ENCODE peak calls at places on chromosome 16, in four cellular contexts. One of them, this sample, is unnamed.

GRCh38 chr16:72094266-72094610 is 591 bp downstream of the DHX38 start:
- DNase-seq in fibroblast of mammary gland: no peak
- DNase-seq in uterus: no peak
- DNase-seq in GM12864: no peak
- DNase-seq in this sample: peak

GRCh38 chr16:69270395-69270794 is 40.8 kb upstream of the VPS4A start:
- DNase-seq in fibroblast of mammary gland: peak
- DNase-seq in uterus: no peak
- DNase-seq in GM12864: no peak
- DNase-seq in this sample: no peak

GRCh38 chr16:85112364-85112763 is at the start of gene CIBAR2:
- DNase-seq in GM12864: no peak
- DNase-seq in uterus: no peak
- DNase-seq in fibroblast of mammary gland: no peak
- DNase-seq in this sample: no peak

GRCh38 chr16:19153876-19154275 is 14.2 kb upstream of the SYT17 start:
- DNase-seq in fibroblast of mammary gland: peak
- DNase-seq in uterus: no peak
- DNase-seq in GM12864: no peak
- DNase-seq in this sample: peak

GRCh38 chr16:23905027-23905426 is 69.2 kb downstream of the PRKCB start:
- DNase-seq in uterus: peak
- DNase-seq in fibroblast of mammary gland: no peak
- DNase-seq in GM12864: no peak
- DNase-seq in this sample: no peak

GRCh38 chr16:86286991-86287640 is 223.2 kb upstream of the FOXF1 start:
- DNase-seq in fibroblast of mammary gland: no peak
- DNase-seq in uterus: no peak
- DNase-seq in GM12864: no peak
- DNase-seq in this sample: no peak

GRCh38 chr16:78648517-78648916 is 549.1 kb downstream of the WWOX start:
- DNase-seq in GM12864: no peak
- DNase-seq in uterus: no peak
- DNase-seq in fibroblast of mammary gland: peak
- DNase-seq in this sample: no peak

GRCh38 chr16:20704281-20704680 is 6.8 kb upstream of the ACSM1 start:
- DNase-seq in uterus: no peak
- DNase-seq in GM12864: no peak
- DNase-seq in fibroblast of mammary gland: no peak
- DNase-seq in this sample: no peak

GRCh38 chr16:56860226-56861020 is 4.6 kb upstream of the SLC12A3 start:
- DNase-seq in uterus: no peak
- DNase-seq in GM12864: peak
- DNase-seq in fibroblast of mammary gland: no peak
- DNase-seq in this sample: peak
- H3K4me3 ChIP-seq in uterus: no peak
- H3K4me3 ChIP-seq in GM12864: no peak
- H3K4me3 ChIP-seq in fibroblast of mammary gland: no peak
- H3K4me3 ChIP-seq in this sample: peak

GRCh38 chr16:70652322-70652721 is 6.0 kb downstream of the IL34 start:
- DNase-seq in GM12864: no peak
- DNase-seq in uterus: no peak
- DNase-seq in fibroblast of mammary gland: no peak
- DNase-seq in this sample: no peak
- H3K4me3 ChIP-seq in GM12864: no peak
- H3K4me3 ChIP-seq in uterus: no peak
- H3K4me3 ChIP-seq in fibroblast of mammary gland: no peak
- H3K4me3 ChIP-seq in this sample: no peak

GRCh38 chr16:83136924-83137323 is 510.2 kb downstream of the CDH13 start:
- DNase-seq in GM12864: no peak
- DNase-seq in fibroblast of mammary gland: no peak
- DNase-seq in uterus: peak
- DNase-seq in this sample: peak
- H3K4me3 ChIP-seq in GM12864: no peak
- H3K4me3 ChIP-seq in fibroblast of mammary gland: no peak
- H3K4me3 ChIP-seq in uterus: peak
- H3K4me3 ChIP-seq in this sample: peak

GRCh38 chr16:5065813-5066212 is at the start of gene C16orf89:
- DNase-seq in uterus: no peak
- DNase-seq in fibroblast of mammary gland: no peak
- DNase-seq in GM12864: no peak
- DNase-seq in this sample: no peak

GRCh38 chr16:5062790-5063765 is 2.7 kb downstream of the C16orf89 start:
- DNase-seq in GM12864: no peak
- DNase-seq in fibroblast of mammary gland: no peak
- DNase-seq in uterus: no peak
- DNase-seq in this sample: peak

GRCh38 chr16:5066511-5066910 is 755 bp upstream of the C16orf89 start:
- DNase-seq in fibroblast of mammary gland: no peak
- DNase-seq in GM12864: no peak
- DNase-seq in uterus: no peak
- DNase-seq in this sample: peak

GRCh38 chr16:5065368-5065767 is 388 bp downstream of the C16orf89 start:
- DNase-seq in uterus: no peak
- DNase-seq in GM12864: no peak
- DNase-seq in fibroblast of mammary gland: no peak
- DNase-seq in this sample: no peak

DNA sequence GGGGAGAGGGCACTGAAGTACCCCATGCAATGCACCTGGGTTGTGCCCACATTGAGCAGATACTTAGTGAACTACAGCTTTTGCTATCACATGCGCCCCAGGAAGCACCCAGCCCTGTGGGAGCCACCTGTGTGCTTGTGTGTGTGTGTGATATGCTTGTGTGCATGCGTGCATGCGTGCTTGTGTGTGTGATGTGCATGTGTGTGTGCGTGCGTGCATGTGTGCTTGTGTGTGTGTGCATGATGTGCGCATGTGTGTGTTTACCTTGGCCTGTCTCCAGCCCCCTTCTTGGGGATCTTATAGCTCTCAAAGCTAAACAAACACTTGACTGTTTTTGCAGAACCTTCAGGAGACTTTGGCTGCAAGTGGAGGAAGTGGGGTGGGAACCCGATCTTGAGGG is 841 bp downstream of the C16orf89 start:
- DNase-seq in GM12864: no peak
- DNase-seq in uterus: no peak
- DNase-seq in fibroblast of mammary gland: no peak
- DNase-seq in this sample: no peak
- H3K4me3 ChIP-seq in GM12864: no peak
- H3K4me3 ChIP-seq in uterus: no peak
- H3K4me3 ChIP-seq in fibroblast of mammary gland: no peak
- H3K4me3 ChIP-seq in this sample: no peak